ENCODE peak calls at places on chromosome 5, in five cellular contexts. E is K562, H is stomach, N is SK-N-SH, D is sigmoid colon. K is an unnamed sample.

GRCh38 chr5:93589812-93590215 is 6.8 kb downstream of the NR2F1 start:
- DNase-seq in N (peak; percentile 59), H (no peak), D (no peak), E (no peak), K (no peak)

GRCh38 chr5:164475339-164475977 is 970.0 kb downstream of the MAT2B start:
- DNase-seq in H (no peak), E (no peak), D (no peak), N (peak; percentile 25), K (no peak)

GRCh38 chr5:32531885-32532520 is 53.4 kb upstream of the SUB1 start:
- DNase-seq in D (no peak), E (no peak), N (no peak), H (no peak), K (peak; percentile 22)

GRCh38 chr5:39980056-39980455 is 555.3 kb upstream of the DAB2 start:
- DNase-seq in D (no peak), H (no peak), E (no peak), N (no peak), K (no peak)

GRCh38 chr5:170330568-170331054 is 33.0 kb upstream of the LCP2 start:
- DNase-seq in H (no peak), E (no peak), D (no peak), N (no peak), K (no peak)

GRCh38 chr5:59548807-59549357 is 344.6 kb downstream of the PDE4D start:
- DNase-seq in D (no peak), H (peak; percentile 27), N (no peak), E (no peak), K (no peak)

GRCh38 chr5:157556615-157557418 is 18.8 kb downstream of the ADAM19 start:
- DNase-seq in D (no peak), E (no peak), H (no peak), N (no peak), K (no peak)

GRCh38 chr5:36573441-36573840 is 33.0 kb upstream of the SLC1A3 start:
- DNase-seq in E (no peak), N (no peak), D (no peak), H (no peak), K (no peak)

GRCh38 chr5:115274584-115274983 is 11.9 kb upstream of the PGGT1B start:
- DNase-seq in D (no peak), N (no peak), H (no peak), E (no peak), K (no peak)

GRCh38 chr5:114729986-114730385 is 368.1 kb downstream of the KCNN2 start:
- DNase-seq in D (no peak), N (no peak), E (no peak), H (no peak), K (no peak)

GRCh38 chr5:19795218-19795617 is 192.8 kb downstream of the CDH18 start:
- DNase-seq in H (no peak), E (no peak), N (no peak), D (no peak), K (no peak)

GRCh38 chr5:1511651-1512540 is 11.9 kb downstream of the LPCAT1 start:
- DNase-seq in D (peak; percentile 60), E (no peak), H (peak; percentile 24), N (no peak), K (peak; percentile 7)

GRCh38 chr5:132430736-132431135 is 59.8 kb downstream of the IRF1 start:
- DNase-seq in D (no peak), E (no peak), N (no peak), H (no peak), K (peak; percentile 9)

GRCh38 chr5:177537389-177538361 is 16.7 kb downstream of the FAM193B start:
- DNase-seq in E (no peak), D (peak; percentile 85), N (no peak), H (no peak), K (peak; percentile 40)

GRCh38 chr5:95080456-95080855 is 204.4 kb downstream of the MCTP1 start:
- DNase-seq in D (no peak), N (no peak), E (no peak), H (no peak), K (no peak)
- H3K4me3 ChIP-seq in D (peak overlapping the region; percentile 24), N (no peak overlapping the region), E (no peak overlapping the region), H (peak overlapping the region; percentile 11), K (no peak overlapping the region)

DNA sequence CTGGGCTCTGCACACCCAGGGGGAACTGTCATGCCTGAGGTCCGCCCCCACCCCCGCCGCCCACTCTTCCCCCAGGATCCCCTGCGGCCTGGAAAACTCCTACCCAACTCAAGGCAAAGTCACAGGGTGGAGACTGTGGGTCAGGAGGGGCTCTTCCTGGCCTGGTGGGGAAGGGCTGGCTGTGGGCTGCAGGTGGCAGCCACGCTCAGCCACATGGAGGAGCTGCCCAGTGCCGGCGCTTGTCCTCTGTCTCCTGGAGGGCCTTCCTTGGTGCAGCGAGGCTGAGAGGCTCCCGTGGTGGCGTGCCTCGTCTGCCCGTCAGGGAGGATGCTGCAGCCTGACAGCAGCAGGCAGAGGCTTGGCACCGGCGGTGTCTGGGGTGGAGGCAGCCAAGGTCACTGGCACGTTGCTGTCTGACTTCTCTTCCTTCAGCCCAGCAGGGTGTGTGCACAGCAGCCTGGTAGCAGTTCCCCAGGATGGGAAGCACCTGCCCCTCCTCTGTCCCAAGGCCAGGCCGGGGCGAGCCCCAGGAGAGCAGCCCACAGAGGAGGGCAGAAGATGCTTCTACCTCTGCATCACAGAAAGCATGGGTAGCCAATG is 78.1 kb downstream of the ADAMTS2 start:
- DNase-seq in E (no peak), H (peak; percentile 20), D (peak; percentile 68), N (peak; percentile 63), K (peak; percentile 7)
- TF ChIP-seq EP300 in E (no peak), H (no peak), D (no peak), N (no peak), K (no peak)

DNA sequence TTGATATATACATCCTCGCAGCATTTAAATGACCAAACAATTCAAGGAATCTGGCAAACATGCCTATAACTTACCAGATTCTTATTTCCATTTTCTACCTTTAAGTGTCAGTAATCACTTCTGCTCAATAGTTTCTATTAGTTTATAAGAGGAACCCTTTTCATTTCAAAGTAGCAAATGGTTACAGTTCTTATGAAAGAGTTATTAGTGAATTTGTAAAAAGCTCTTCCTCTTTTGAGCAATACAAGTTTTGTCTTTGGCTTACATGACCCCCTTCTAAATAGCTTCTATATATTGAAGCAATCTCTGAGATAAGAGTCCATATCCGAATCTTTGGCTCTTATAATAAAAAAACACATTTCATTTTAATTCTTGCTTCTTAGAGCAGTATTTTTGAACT is 42.0 kb downstream of the ELL2 start:
- DNase-seq in N (no peak), D (no peak), E (no peak), H (no peak), K (no peak)
- TF ChIP-seq CTCF in N (no peak), D (no peak), E (no peak), H (no peak), K (no peak)

GRCh38 chr5:148336704-148337435 is 1.5 kb downstream of the SPINK9 start:
- DNase-seq in D (no peak), E (no peak), H (no peak), N (no peak), K (no peak)
- H3K4me3 ChIP-seq in D (no peak overlapping the region), E (no peak overlapping the region), H (no peak overlapping the region), N (no peak overlapping the region), K (no peak overlapping the region)

DNA sequence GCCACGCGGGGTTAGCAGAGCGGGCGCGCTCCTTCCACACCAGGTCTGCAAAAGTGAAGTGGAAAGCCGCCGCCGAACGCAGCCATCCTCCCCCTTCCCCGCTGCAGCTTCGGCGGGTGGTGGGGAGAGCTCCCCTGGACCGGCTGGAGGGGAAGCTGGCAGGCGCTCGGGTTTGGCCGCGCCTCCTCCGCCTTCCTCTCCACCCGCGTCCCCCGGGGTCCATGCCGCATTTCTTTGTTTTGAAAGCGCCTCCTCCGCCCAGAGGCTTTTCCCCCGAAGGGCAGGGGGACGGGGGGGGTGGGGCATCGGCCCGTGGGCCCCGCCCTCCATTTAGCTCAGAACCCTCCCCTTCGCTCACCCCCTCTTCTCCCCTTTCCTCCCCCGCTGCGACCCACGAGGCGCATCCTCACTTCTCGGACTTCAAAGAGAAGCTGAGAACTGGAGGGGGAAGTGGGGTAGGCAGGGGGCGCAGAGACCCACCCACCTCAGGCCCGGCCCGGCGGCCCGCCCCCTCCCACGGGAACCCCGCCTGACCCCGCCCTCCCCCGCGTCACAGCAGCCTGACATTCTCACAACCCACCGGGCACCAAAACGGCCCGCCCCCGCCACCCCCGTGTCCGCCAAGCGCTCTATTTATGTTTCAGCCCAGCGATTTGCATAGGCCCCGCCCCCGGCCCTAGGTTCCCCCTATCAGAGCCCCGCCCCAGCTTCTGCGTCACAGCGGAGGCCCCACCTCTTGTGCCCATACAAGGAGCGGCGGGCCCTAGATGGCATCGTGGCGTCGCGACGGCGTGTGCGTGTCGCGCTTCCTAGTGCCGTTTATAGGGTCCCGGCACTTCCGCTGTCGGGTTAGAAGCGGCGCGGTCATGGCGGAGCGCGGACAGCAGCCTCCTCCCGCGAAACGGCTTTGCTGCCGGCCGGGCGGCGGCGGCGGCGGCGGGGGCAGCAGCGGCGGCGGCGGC is at the start of gene ZSWIM6:
- DNase-seq in N (peak; percentile 96), E (peak; percentile 96), D (peak; percentile 100), H (peak; percentile 100), K (peak; percentile 100)
- TF ChIP-seq EP300 in N (peak; percentile 23), E (no peak), D (peak; percentile 18), H (peak; percentile 24), K (no peak)

DNA sequence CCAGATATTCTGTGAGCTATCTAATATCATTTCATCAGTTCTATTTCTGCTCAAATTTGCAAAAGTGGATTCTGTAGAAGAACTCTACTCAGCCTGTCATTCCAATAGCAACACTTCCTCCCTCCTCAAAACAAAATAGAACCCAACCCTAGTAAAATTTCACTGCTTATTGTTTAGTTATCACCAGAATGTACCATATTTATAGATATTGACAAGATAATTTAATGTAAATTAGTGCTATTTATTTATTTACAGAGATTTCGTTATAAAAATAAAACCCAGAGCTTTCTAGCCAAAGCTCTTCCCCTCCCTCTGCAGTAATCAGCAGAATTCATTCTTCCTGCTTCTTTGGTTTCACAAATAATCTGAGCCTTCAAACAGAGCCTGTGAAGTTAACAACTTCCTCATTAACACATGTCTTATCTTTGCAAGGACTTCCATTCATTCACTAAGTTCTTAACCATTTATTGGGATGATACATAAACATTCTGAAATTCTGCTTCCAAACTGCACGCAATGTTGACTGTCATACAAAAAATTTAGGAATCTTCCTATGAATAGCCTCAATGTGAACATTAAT is 73.7 kb upstream of the PJA2 start:
- DNase-seq in H (no peak), E (no peak), D (no peak), N (no peak), K (no peak)
- TF ChIP-seq CTCF in H (no peak), E (no peak), D (no peak), N (no peak), K (no peak)